ENCODE peak calls at places on chromosomes 7 and 10, in nine cellular contexts. One of them, this sample, is unnamed.

GRCh38 chr7:76424413-76425111 is at the start of gene ZP3:
- DNase-seq in suprapubic skin: no peak
- DNase-seq in activated CD4-positive, CD25-positive, alpha-beta regulatory T cell: no peak
- DNase-seq in cardiac fibroblast: no peak
- DNase-seq in tibial artery: no peak
- DNase-seq in DMS153: no peak
- DNase-seq in ovary: no peak
- DNase-seq in H4: no peak
- DNase-seq in stimulated activated CD4-positive, alpha-beta T cell treated with anti-CD3 and anti-CD28 coated beads, Interleukin-4, amount 100 ng/mL, for 1 hour: no peak
- DNase-seq in this sample: no peak

GRCh38 chr10:13136651-13137050 is 24.7 kb upstream of the MCM10 start:
- DNase-seq in tibial artery: no peak
- DNase-seq in cardiac fibroblast: no peak
- DNase-seq in ovary: no peak
- DNase-seq in DMS153: no peak
- DNase-seq in suprapubic skin: no peak
- DNase-seq in stimulated activated CD4-positive, alpha-beta T cell treated with anti-CD3 and anti-CD28 coated beads, Interleukin-4, amount 100 ng/mL, for 1 hour: no peak
- DNase-seq in activated CD4-positive, CD25-positive, alpha-beta regulatory T cell: no peak
- DNase-seq in H4: no peak
- DNase-seq in this sample: no peak

GRCh38 chr7:6252748-6253147 is 19.7 kb downstream of the CYTH3 start:
- DNase-seq in DMS153: no peak
- DNase-seq in ovary: no peak
- DNase-seq in tibial artery: no peak
- DNase-seq in suprapubic skin: no peak
- DNase-seq in H4: no peak
- DNase-seq in stimulated activated CD4-positive, alpha-beta T cell treated with anti-CD3 and anti-CD28 coated beads, Interleukin-4, amount 100 ng/mL, for 1 hour: no peak
- DNase-seq in activated CD4-positive, CD25-positive, alpha-beta regulatory T cell: no peak
- DNase-seq in cardiac fibroblast: peak
- DNase-seq in this sample: peak

GRCh38 chr10:102131286-102132170 is 1.3 kb upstream of the PPRC1 start:
- DNase-seq in cardiac fibroblast: peak
- DNase-seq in suprapubic skin: no peak
- DNase-seq in DMS153: no peak
- DNase-seq in activated CD4-positive, CD25-positive, alpha-beta regulatory T cell: no peak
- DNase-seq in H4: no peak
- DNase-seq in stimulated activated CD4-positive, alpha-beta T cell treated with anti-CD3 and anti-CD28 coated beads, Interleukin-4, amount 100 ng/mL, for 1 hour: no peak
- DNase-seq in tibial artery: no peak
- DNase-seq in ovary: no peak
- DNase-seq in this sample: peak

GRCh38 chr10:114043532-114044250 is at the start of gene ADRB1:
- DNase-seq in activated CD4-positive, CD25-positive, alpha-beta regulatory T cell: no peak
- DNase-seq in cardiac fibroblast: peak
- DNase-seq in stimulated activated CD4-positive, alpha-beta T cell treated with anti-CD3 and anti-CD28 coated beads, Interleukin-4, amount 100 ng/mL, for 1 hour: peak
- DNase-seq in suprapubic skin: peak
- DNase-seq in ovary: no peak
- DNase-seq in DMS153: peak
- DNase-seq in H4: peak
- DNase-seq in tibial artery: peak
- DNase-seq in this sample: no peak

GRCh38 chr7:152761116-152761748 is 1.7 kb downstream of the ACTR3B start:
- DNase-seq in ovary: no peak
- DNase-seq in activated CD4-positive, CD25-positive, alpha-beta regulatory T cell: no peak
- DNase-seq in DMS153: no peak
- DNase-seq in tibial artery: no peak
- DNase-seq in stimulated activated CD4-positive, alpha-beta T cell treated with anti-CD3 and anti-CD28 coated beads, Interleukin-4, amount 100 ng/mL, for 1 hour: no peak
- DNase-seq in H4: no peak
- DNase-seq in cardiac fibroblast: peak
- DNase-seq in suprapubic skin: no peak
- DNase-seq in this sample: peak

GRCh38 chr7:131800008-131800407 is 243.6 kb upstream of the PODXL start:
- DNase-seq in stimulated activated CD4-positive, alpha-beta T cell treated with anti-CD3 and anti-CD28 coated beads, Interleukin-4, amount 100 ng/mL, for 1 hour: no peak
- DNase-seq in ovary: no peak
- DNase-seq in H4: no peak
- DNase-seq in tibial artery: no peak
- DNase-seq in suprapubic skin: no peak
- DNase-seq in DMS153: no peak
- DNase-seq in cardiac fibroblast: no peak
- DNase-seq in activated CD4-positive, CD25-positive, alpha-beta regulatory T cell: no peak
- DNase-seq in this sample: no peak

GRCh38 chr7:34825221-34825620 is 167.2 kb downstream of the NPSR1 start:
- DNase-seq in activated CD4-positive, CD25-positive, alpha-beta regulatory T cell: no peak
- DNase-seq in tibial artery: no peak
- DNase-seq in H4: no peak
- DNase-seq in stimulated activated CD4-positive, alpha-beta T cell treated with anti-CD3 and anti-CD28 coated beads, Interleukin-4, amount 100 ng/mL, for 1 hour: no peak
- DNase-seq in suprapubic skin: no peak
- DNase-seq in ovary: no peak
- DNase-seq in DMS153: no peak
- DNase-seq in cardiac fibroblast: no peak
- DNase-seq in this sample: no peak

GRCh38 chr7:81482600-81483186 is 287.2 kb downstream of the HGF start:
- DNase-seq in ovary: no peak
- DNase-seq in stimulated activated CD4-positive, alpha-beta T cell treated with anti-CD3 and anti-CD28 coated beads, Interleukin-4, amount 100 ng/mL, for 1 hour: no peak
- DNase-seq in tibial artery: no peak
- DNase-seq in DMS153: no peak
- DNase-seq in cardiac fibroblast: peak
- DNase-seq in H4: peak
- DNase-seq in activated CD4-positive, CD25-positive, alpha-beta regulatory T cell: no peak
- DNase-seq in suprapubic skin: no peak
- DNase-seq in this sample: peak

GRCh38 chr10:47283101-47283630 is 16.8 kb upstream of the GDF10 start:
- DNase-seq in DMS153: no peak
- DNase-seq in H4: no peak
- DNase-seq in cardiac fibroblast: no peak
- DNase-seq in activated CD4-positive, CD25-positive, alpha-beta regulatory T cell: no peak
- DNase-seq in suprapubic skin: no peak
- DNase-seq in stimulated activated CD4-positive, alpha-beta T cell treated with anti-CD3 and anti-CD28 coated beads, Interleukin-4, amount 100 ng/mL, for 1 hour: no peak
- DNase-seq in tibial artery: no peak
- DNase-seq in ovary: no peak
- DNase-seq in this sample: no peak

This sample was measured in fibroblast of mammary gland.